ENCODE peak calls at places on chromosomes 12 and 14, in five cellular contexts. One of them, this sample, is unnamed.

GRCh38 chr12:127311695-127312364 is 955.1 kb upstream of the TMEM132C start:
- DNase-seq in breast epithelium: no peak
- DNase-seq in psoas muscle: no peak
- DNase-seq in A549: no peak
- DNase-seq in OCI-LY7: no peak
- DNase-seq in this sample: no peak

GRCh38 chr12:101939856-101940265 is 62.5 kb downstream of the DRAM1 start:
- DNase-seq in psoas muscle: peak; percentile 25
- DNase-seq in breast epithelium: peak; percentile 30
- DNase-seq in A549: peak; percentile 71
- DNase-seq in OCI-LY7: peak; percentile 83
- DNase-seq in this sample: peak; percentile 68

GRCh38 chr12:124814741-124815613 is 48.7 kb downstream of the SCARB1 start:
- DNase-seq in A549: no peak
- DNase-seq in OCI-LY7: no peak
- DNase-seq in breast epithelium: no peak
- DNase-seq in psoas muscle: no peak
- DNase-seq in this sample: no peak

GRCh38 chr12:79360936-79361335 is 329.8 kb downstream of the PAWR start:
- DNase-seq in psoas muscle: no peak
- DNase-seq in breast epithelium: no peak
- DNase-seq in A549: no peak
- DNase-seq in OCI-LY7: no peak
- DNase-seq in this sample: no peak

GRCh38 chr14:92519246-92520101 is 5.9 kb downstream of the RIN3 start:
- DNase-seq in OCI-LY7: no peak
- DNase-seq in breast epithelium: no peak
- DNase-seq in A549: no peak
- DNase-seq in psoas muscle: no peak
- DNase-seq in this sample: no peak

GRCh38 chr14:85466678-85467077 is 63.3 kb upstream of the FLRT2 start:
- DNase-seq in psoas muscle: no peak
- DNase-seq in A549: peak; percentile 25
- DNase-seq in breast epithelium: no peak
- DNase-seq in OCI-LY7: no peak
- DNase-seq in this sample: no peak

GRCh38 chr12:80892597-80893445 is 44.9 kb downstream of the LIN7A start:
- DNase-seq in psoas muscle: no peak
- DNase-seq in OCI-LY7: no peak
- DNase-seq in A549: no peak
- DNase-seq in breast epithelium: no peak
- DNase-seq in this sample: peak; percentile 3

GRCh38 chr14:52891800-52892199 is 59.0 kb downstream of the FERMT2 start:
- DNase-seq in breast epithelium: no peak
- DNase-seq in psoas muscle: no peak
- DNase-seq in OCI-LY7: no peak
- DNase-seq in A549: no peak
- DNase-seq in this sample: no peak

GRCh38 chr12:106767954-106768501 is 6.5 kb upstream of the RIC8B start:
- DNase-seq in OCI-LY7: no peak
- DNase-seq in A549: peak; percentile 62
- DNase-seq in breast epithelium: no peak
- DNase-seq in psoas muscle: no peak
- DNase-seq in this sample: no peak

GRCh38 chr14:88195676-88196075 is 127.4 kb downstream of the KCNK10 start:
- DNase-seq in breast epithelium: no peak
- DNase-seq in OCI-LY7: no peak
- DNase-seq in psoas muscle: no peak
- DNase-seq in A549: no peak
- DNase-seq in this sample: no peak

GRCh38 chr12:121494093-121494787 is 86.6 kb downstream of the KDM2B start:
- DNase-seq in A549: peak; percentile 49
- DNase-seq in OCI-LY7: peak; percentile 55
- DNase-seq in psoas muscle: no peak
- DNase-seq in breast epithelium: no peak
- DNase-seq in this sample: peak; percentile 10

DNA sequence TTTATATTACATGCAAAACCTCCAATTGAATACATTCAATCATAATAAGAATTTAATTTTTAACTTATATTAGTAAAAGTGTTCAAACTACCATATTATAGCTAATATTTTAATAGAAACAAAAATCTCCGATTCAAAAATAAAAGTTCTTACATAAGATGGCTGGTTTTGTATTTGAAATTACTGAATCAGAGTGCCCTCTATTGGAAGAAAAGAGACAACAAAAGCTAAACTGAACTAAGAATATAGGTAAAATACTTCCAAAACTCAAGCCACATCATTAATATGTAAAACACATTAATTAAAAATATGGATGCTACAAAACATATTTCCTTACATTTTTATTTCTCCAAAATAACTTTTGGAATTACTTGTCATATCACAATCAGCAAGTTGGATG is 120.3 kb downstream of the GARIN6 start:
- DNase-seq in A549: peak; percentile 46
- DNase-seq in psoas muscle: no peak
- DNase-seq in breast epithelium: no peak
- DNase-seq in OCI-LY7: peak; percentile 59
- DNase-seq in this sample: no peak
- H3K4me3 ChIP-seq in A549: no peak overlapping the region
- H3K4me3 ChIP-seq in psoas muscle: peak overlapping the region; percentile 44
- H3K4me3 ChIP-seq in breast epithelium: no peak overlapping the region
- H3K4me3 ChIP-seq in OCI-LY7: no peak overlapping the region
- H3K4me3 ChIP-seq in this sample: no peak overlapping the region

DNA sequence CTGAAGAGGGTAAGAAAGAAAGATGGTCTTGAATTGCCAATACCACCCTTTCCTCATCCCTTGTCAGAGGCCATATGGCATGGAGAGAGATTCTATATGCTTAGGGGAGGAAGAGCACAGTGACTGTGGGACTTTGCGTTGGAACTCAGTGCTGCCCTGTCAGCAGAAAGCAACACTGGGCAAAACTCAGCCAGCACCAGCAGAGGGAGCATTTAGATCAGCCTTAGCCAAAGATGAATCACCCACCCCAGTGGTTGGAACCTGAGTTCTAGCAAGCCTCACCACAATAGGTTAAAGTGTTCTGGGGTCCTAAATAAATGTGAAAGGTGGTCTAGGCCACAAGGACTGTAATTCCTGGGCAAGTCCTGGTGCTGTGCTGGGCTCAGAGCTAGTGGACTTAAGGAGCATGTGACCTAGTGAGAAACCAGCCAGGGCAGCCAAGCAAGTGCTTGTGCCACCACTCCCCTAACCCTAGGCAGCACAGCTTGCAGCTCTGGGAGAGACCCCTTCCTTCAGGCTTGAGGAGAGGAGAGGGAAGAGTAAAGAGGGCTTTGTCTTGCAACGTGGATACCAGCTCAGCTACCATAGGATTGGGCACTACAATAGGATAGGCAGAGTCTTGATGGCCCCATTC is 11.4 kb upstream of the BCAT1 start:
- DNase-seq in breast epithelium: no peak
- DNase-seq in OCI-LY7: peak; percentile 72
- DNase-seq in psoas muscle: no peak
- DNase-seq in A549: peak; percentile 55
- DNase-seq in this sample: no peak
- TF ChIP-seq CTCF in breast epithelium: no peak
- TF ChIP-seq CTCF in OCI-LY7: peak; percentile 91
- TF ChIP-seq CTCF in psoas muscle: no peak
- TF ChIP-seq CTCF in A549: peak; percentile 47
- TF ChIP-seq CTCF in this sample: peak; percentile 84

GRCh38 chr14:79705126-79705894 is 506.0 kb downstream of the DIO2 start:
- DNase-seq in OCI-LY7: no peak
- DNase-seq in psoas muscle: no peak
- DNase-seq in breast epithelium: no peak
- DNase-seq in A549: no peak
- DNase-seq in this sample: no peak

GRCh38 chr14:79712302-79712950 is 498.9 kb downstream of the DIO2 start:
- DNase-seq in A549: no peak
- DNase-seq in OCI-LY7: no peak
- DNase-seq in psoas muscle: no peak
- DNase-seq in breast epithelium: no peak
- DNase-seq in this sample: no peak

GRCh38 chr14:79708991-79709390 is 502.3 kb downstream of the DIO2 start:
- DNase-seq in breast epithelium: no peak
- DNase-seq in psoas muscle: no peak
- DNase-seq in A549: peak; percentile 5
- DNase-seq in OCI-LY7: no peak
- DNase-seq in this sample: peak; percentile 14

GRCh38 chr14:79706382-79706781 is 504.9 kb downstream of the DIO2 start:
- DNase-seq in OCI-LY7: no peak
- DNase-seq in A549: no peak
- DNase-seq in breast epithelium: no peak
- DNase-seq in psoas muscle: no peak
- DNase-seq in this sample: no peak

DNA sequence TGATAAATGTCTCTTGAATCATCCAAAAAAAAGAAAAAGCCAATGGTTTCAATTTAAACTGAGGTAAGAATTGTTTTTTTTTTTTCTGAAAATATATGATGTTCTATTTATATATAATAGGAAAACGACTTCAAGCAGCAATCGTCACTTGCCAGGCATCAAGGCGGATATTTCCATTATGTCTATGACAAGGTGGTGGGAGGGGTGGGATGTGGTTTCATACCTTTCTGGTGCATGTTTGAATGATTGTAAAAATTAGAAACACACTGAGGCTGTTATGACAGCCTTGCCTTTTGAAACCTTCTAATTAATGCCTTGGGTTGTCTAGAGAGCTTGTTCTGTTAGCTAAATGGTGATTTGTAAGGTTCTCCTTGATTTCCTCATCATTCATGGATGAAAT is 502.9 kb downstream of the DIO2 start:
- DNase-seq in A549: no peak
- DNase-seq in psoas muscle: no peak
- DNase-seq in breast epithelium: no peak
- DNase-seq in OCI-LY7: no peak
- DNase-seq in this sample: no peak
- H3K4me3 ChIP-seq in A549: no peak overlapping the region
- H3K4me3 ChIP-seq in psoas muscle: no peak overlapping the region
- H3K4me3 ChIP-seq in breast epithelium: no peak overlapping the region
- H3K4me3 ChIP-seq in OCI-LY7: no peak overlapping the region
- H3K4me3 ChIP-seq in this sample: no peak overlapping the region

GRCh38 chr12:2691001-2691339 is 103.8 kb upstream of the FKBP4 start:
- DNase-seq in A549: peak; percentile 14
- DNase-seq in OCI-LY7: no peak
- DNase-seq in psoas muscle: no peak
- DNase-seq in breast epithelium: no peak
- DNase-seq in this sample: no peak
- TF ChIP-seq CTCF in A549: no peak
- TF ChIP-seq CTCF in OCI-LY7: no peak
- TF ChIP-seq CTCF in psoas muscle: no peak
- TF ChIP-seq CTCF in breast epithelium: no peak
- TF ChIP-seq CTCF in this sample: peak; percentile 15

GRCh38 chr14:90642239-90642717 is 174.0 kb downstream of the TTC7B start:
- DNase-seq in OCI-LY7: no peak
- DNase-seq in A549: peak; percentile 26
- DNase-seq in breast epithelium: no peak
- DNase-seq in psoas muscle: no peak
- DNase-seq in this sample: no peak
- H3K4me3 ChIP-seq in OCI-LY7: no peak overlapping the region
- H3K4me3 ChIP-seq in A549: no peak overlapping the region
- H3K4me3 ChIP-seq in breast epithelium: no peak overlapping the region
- H3K4me3 ChIP-seq in psoas muscle: no peak overlapping the region
- H3K4me3 ChIP-seq in this sample: no peak overlapping the region

This sample was measured in HFF-Myc.